ENCODE peak calls at places on chromosome 4, in ten cellular contexts. H is GM20000, P is GM12865, G is coronary artery, V is GM10248, Z is choroid plexus epithelial cell, C is ovary, M is pancreas, T is AG09309, A is prostate gland. W is an unnamed sample.

GRCh38 chr4:55503164-55503563 is 43.5 kb downstream of the CLOCK start:
- DNase-seq in M (no peak), C (no peak), V (no peak), Z (peak), H (no peak), G (no peak), T (peak), P (no peak), A (no peak), W (peak)

GRCh38 chr4:19164334-19164733 is 1087.4 kb upstream of the SLIT2 start:
- DNase-seq in P (no peak), M (no peak), A (no peak), H (no peak), Z (no peak), V (no peak), G (no peak), C (no peak), T (no peak), W (no peak)

GRCh38 chr4:76515975-76516853 is 81.2 kb downstream of the SHROOM3 start:
- DNase-seq in T (no peak), V (peak), C (no peak), Z (peak), H (peak), P (peak), A (no peak), M (no peak), G (no peak), W (no peak)

GRCh38 chr4:153014460-153014859 is 78.3 kb downstream of the FHDC1 start:
- DNase-seq in M (no peak), V (no peak), H (no peak), A (no peak), P (no peak), C (no peak), Z (peak), T (no peak), G (no peak), W (peak)

GRCh38 chr4:150938417-150938816 is 76.7 kb downstream of the LRBA start:
- DNase-seq in V (no peak), H (no peak), T (no peak), A (no peak), C (no peak), P (no peak), G (no peak), Z (peak), M (no peak), W (no peak)

GRCh38 chr4:40736910-40737309 is 12.8 kb upstream of the NSUN7 start:
- DNase-seq in V (peak), C (no peak), M (no peak), G (no peak), H (peak), T (peak), Z (peak), A (no peak), P (peak), W (peak)

GRCh38 chr4:212438-213174 is 88.3 kb downstream of the ZNF718 start:
- DNase-seq in V (no peak), A (peak), C (peak), T (peak), H (no peak), P (no peak), M (peak), Z (peak), G (peak), W (no peak)

GRCh38 chr4:56400560-56400959 is 13.3 kb upstream of the AASDH start:
- DNase-seq in Z (no peak), P (no peak), H (no peak), G (no peak), T (no peak), M (no peak), A (no peak), C (no peak), V (no peak), W (no peak)

GRCh38 chr4:56026596-56026995 is 77.9 kb downstream of the CEP135 start:
- DNase-seq in H (no peak), P (no peak), T (no peak), Z (no peak), V (no peak), A (no peak), G (no peak), C (no peak), M (no peak), W (peak)

GRCh38 chr4:79855081-79855480 is 217.9 kb downstream of the ANTXR2 start:
- DNase-seq in A (no peak), T (peak), C (no peak), V (no peak), P (no peak), Z (peak), G (no peak), M (no peak), H (no peak), W (no peak)

GRCh38 chr4:79848329-79848728 is 224.7 kb downstream of the ANTXR2 start:
- DNase-seq in H (no peak), C (no peak), T (no peak), A (no peak), V (no peak), G (no peak), M (no peak), P (no peak), Z (no peak), W (no peak)

GRCh38 chr4:79856196-79856595 is 216.8 kb downstream of the ANTXR2 start:
- DNase-seq in H (no peak), T (no peak), C (no peak), G (no peak), P (no peak), V (no peak), M (no peak), Z (no peak), A (no peak), W (no peak)

GRCh38 chr4:79852305-79852730 is 220.7 kb downstream of the ANTXR2 start:
- DNase-seq in V (no peak), M (no peak), T (peak), P (no peak), A (no peak), G (no peak), Z (peak), C (peak), H (no peak), W (no peak)

DNA sequence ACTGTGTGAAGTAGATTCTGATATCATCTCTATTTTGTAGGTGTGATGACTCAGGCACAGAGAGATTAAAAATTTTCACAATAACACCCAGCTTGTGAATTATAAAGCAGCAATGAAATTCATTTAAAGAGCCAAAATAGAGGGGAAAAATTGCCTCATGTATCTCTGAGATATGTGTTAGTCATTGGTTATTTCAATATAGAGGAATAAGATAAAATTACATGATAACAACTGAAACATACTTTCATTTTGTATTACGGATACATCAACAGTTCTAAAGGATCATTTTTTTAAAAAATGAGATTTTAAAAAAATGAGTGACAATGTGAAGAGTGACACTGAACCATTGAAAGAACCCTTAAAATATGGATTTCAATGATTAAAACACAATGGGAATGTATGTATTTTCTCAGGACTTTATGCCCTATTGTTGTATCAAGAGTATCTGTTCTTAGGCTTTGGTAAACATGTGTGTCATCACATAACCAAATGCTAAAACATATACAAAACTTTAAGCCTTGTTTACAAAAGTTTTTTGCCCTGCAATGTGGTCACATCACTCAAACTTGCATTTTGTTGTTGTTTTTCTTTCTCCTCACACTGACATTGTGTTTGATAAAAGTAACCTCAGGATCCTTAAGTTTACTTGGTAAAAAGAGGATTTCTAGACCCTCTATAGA is 221.3 kb downstream of the ANTXR2 start:
- DNase-seq in A (no peak), H (no peak), V (no peak), P (no peak), M (no peak), C (no peak), T (no peak), Z (peak), G (no peak), W (no peak)
- TF ChIP-seq CTCF in A (no peak), H (no peak), V (no peak), P (no peak), M (no peak), C (no peak), T (no peak), Z (no peak), G (no peak), W (no peak)

GRCh38 chr4:26325191-26325590 is 4.4 kb downstream of the RBPJ start:
- DNase-seq in C (no peak), M (no peak), P (peak), T (no peak), Z (peak), A (no peak), V (no peak), G (no peak), H (peak), W (peak)
- TF ChIP-seq CTCF in C (no peak), M (no peak), P (peak), T (peak), Z (peak), A (peak), V (peak), G (no peak), H (peak), W (peak)

GRCh38 chr4:186554485-186554884 is 882 bp downstream of the MTNR1A start:
- DNase-seq in H (no peak), Z (peak), G (no peak), P (no peak), V (no peak), C (no peak), A (peak), T (no peak), M (no peak), W (peak)
- TF ChIP-seq CTCF in H (no peak), Z (peak), G (no peak), P (no peak), V (no peak), C (no peak), A (no peak), T (peak), M (no peak), W (peak)

GRCh38 chr4:155796031-155796430 is 37.2 kb downstream of the GUCY1B1 start:
- DNase-seq in P (peak), T (no peak), Z (peak), C (no peak), H (no peak), V (no peak), G (no peak), A (no peak), M (no peak), W (peak)
- TF ChIP-seq CTCF in P (peak), T (peak), Z (peak), C (no peak), H (no peak), V (no peak), G (no peak), A (no peak), M (no peak), W (peak)

GRCh38 chr4:144748814-144749555 is 103.0 kb downstream of the HHIP start:
- DNase-seq in V (no peak), T (no peak), P (no peak), G (no peak), C (no peak), M (no peak), H (no peak), A (no peak), Z (peak), W (no peak)

GRCh38 chr4:144757969-144758368 is 112.0 kb downstream of the HHIP start:
- DNase-seq in C (no peak), H (no peak), T (no peak), V (no peak), G (no peak), Z (no peak), A (no peak), P (no peak), M (no peak), W (no peak)

GRCh38 chr4:144750348-144750747 is 104.4 kb downstream of the HHIP start:
- DNase-seq in P (no peak), A (no peak), G (no peak), T (no peak), Z (no peak), V (no peak), C (no peak), M (no peak), H (no peak), W (no peak)

DNA sequence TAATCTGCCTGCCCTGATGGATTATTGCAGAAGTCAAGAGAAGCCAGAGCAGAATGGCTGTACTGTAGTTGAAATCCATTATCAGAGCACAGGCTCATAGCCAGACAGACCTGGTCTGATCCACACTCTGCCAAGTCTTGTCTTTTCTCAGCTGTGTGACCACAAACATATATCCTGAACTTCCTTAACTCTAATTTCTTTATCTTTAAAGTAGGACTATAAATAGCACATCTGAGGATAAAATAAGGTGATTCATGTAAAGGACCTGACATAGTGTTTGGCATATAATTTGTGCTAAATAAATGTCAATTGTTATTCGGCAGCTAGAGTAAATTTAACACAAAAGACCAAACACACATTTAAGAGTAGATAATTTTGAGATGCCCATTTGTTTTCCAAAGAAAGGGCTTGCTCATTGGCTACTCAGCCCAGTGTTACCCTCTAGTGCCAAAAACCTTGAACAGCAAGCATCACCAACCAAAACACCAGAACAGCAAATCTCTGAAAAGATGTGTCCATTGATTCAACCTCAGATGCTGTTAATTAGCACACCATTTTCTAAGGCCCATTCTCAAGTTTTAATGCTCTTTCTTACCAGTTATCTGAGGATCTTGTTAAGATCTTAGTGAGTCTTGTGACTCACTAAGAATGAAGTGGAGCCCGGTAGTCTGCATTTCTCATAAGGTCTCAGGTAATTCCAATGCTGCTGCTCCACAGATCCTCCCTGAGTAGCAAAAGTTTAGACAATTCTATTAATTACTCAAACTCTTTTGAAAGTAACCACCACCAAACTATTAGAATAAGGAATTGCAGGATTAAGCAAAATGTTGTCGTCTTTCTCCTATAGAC is 108.8 kb downstream of the HHIP start:
- DNase-seq in Z (peak), V (no peak), P (no peak), T (peak), G (no peak), H (no peak), A (no peak), M (no peak), C (no peak), W (peak)
- TF ChIP-seq CTCF in Z (peak), V (no peak), P (peak), T (peak), G (no peak), H (no peak), A (no peak), M (no peak), C (no peak), W (peak)